ENCODE peak calls at places on chromosomes 3 and 15, in five cellular contexts. One of them, this sample, is unnamed.

GRCh38 chr3:44001072-44001471 is 240.6 kb upstream of the TOPAZ1 start:
- DNase-seq in heart left ventricle: no peak
- DNase-seq in AG10803: peak; percentile 31
- DNase-seq in tibial nerve: no peak
- DNase-seq in fibroblast of lung: peak; percentile 12
- DNase-seq in this sample: no peak

GRCh38 chr15:38144921-38145320 is 107.7 kb upstream of the SPRED1 start:
- DNase-seq in fibroblast of lung: peak; percentile 31
- DNase-seq in heart left ventricle: no peak
- DNase-seq in tibial nerve: no peak
- DNase-seq in AG10803: no peak
- DNase-seq in this sample: no peak

GRCh38 chr3:83224101-83224868 is 1462.8 kb upstream of the GBE1 start:
- DNase-seq in fibroblast of lung: peak; percentile 20
- DNase-seq in heart left ventricle: no peak
- DNase-seq in AG10803: no peak
- DNase-seq in tibial nerve: no peak
- DNase-seq in this sample: no peak

GRCh38 chr3:16430717-16431630 is 82.5 kb downstream of the RFTN1 start:
- DNase-seq in heart left ventricle: no peak
- DNase-seq in fibroblast of lung: no peak
- DNase-seq in AG10803: no peak
- DNase-seq in tibial nerve: no peak
- DNase-seq in this sample: no peak

GRCh38 chr15:58410353-58410752 is 21.4 kb upstream of the LIPC start:
- DNase-seq in fibroblast of lung: peak; percentile 44
- DNase-seq in tibial nerve: no peak
- DNase-seq in AG10803: peak; percentile 69
- DNase-seq in heart left ventricle: no peak
- DNase-seq in this sample: no peak

GRCh38 chr3:70049761-70050160 is 50.2 kb downstream of the SAMMSON start:
- DNase-seq in AG10803: peak; percentile 3
- DNase-seq in heart left ventricle: no peak
- DNase-seq in fibroblast of lung: peak; percentile 81
- DNase-seq in tibial nerve: no peak
- DNase-seq in this sample: no peak

GRCh38 chr3:103515116-103515515 is 1080.3 kb downstream of the ZPLD1 start:
- DNase-seq in AG10803: no peak
- DNase-seq in heart left ventricle: no peak
- DNase-seq in tibial nerve: no peak
- DNase-seq in fibroblast of lung: no peak
- DNase-seq in this sample: no peak

GRCh38 chr3:164897335-164897734 is 181.0 kb downstream of the SI start:
- DNase-seq in heart left ventricle: no peak
- DNase-seq in AG10803: no peak
- DNase-seq in fibroblast of lung: no peak
- DNase-seq in tibial nerve: no peak
- DNase-seq in this sample: no peak

GRCh38 chr3:67947808-67948508 is 293.5 kb upstream of the SUCLG2 start:
- DNase-seq in tibial nerve: no peak
- DNase-seq in fibroblast of lung: no peak
- DNase-seq in heart left ventricle: no peak
- DNase-seq in AG10803: no peak
- DNase-seq in this sample: no peak

GRCh38 chr3:27848826-27849225 is 126.7 kb upstream of the EOMES start:
- DNase-seq in fibroblast of lung: no peak
- DNase-seq in heart left ventricle: no peak
- DNase-seq in tibial nerve: no peak
- DNase-seq in AG10803: no peak
- DNase-seq in this sample: no peak

GRCh38 chr3:56837196-56837955 is 35.6 kb upstream of the ARHGEF3 start:
- DNase-seq in AG10803: no peak
- DNase-seq in heart left ventricle: no peak
- DNase-seq in tibial nerve: no peak
- DNase-seq in fibroblast of lung: no peak
- DNase-seq in this sample: no peak

DNA sequence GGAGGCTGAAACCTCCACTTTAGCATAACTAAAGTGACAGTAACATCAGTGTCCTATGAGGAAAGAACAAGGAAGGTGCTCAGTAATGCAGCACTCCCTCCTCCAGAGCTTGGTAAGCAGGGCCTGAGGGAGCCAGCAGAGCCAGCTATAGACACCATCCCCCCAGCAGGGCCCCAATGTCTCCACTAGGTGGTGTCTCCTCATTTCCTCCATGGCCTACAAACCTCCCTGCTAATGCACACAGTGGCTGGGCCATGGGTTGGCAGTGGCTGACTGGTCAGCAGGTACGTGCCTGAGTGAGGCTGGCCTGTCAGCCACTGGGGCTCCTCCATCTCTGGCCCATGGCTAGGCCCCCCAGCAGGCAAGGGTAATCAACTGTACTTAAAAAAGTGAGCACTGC is 13.6 kb downstream of the MRPS25 start:
- DNase-seq in heart left ventricle: no peak
- DNase-seq in tibial nerve: no peak
- DNase-seq in AG10803: peak; percentile 21
- DNase-seq in fibroblast of lung: peak; percentile 17
- DNase-seq in this sample: no peak
- TF ChIP-seq CTCF in heart left ventricle: peak; percentile 53
- TF ChIP-seq CTCF in tibial nerve: peak; percentile 31
- TF ChIP-seq CTCF in AG10803: peak; percentile 61
- TF ChIP-seq CTCF in fibroblast of lung: peak; percentile 50
- TF ChIP-seq CTCF in this sample: peak; percentile 50

GRCh38 chr3:23762214-23763039 is 43.3 kb upstream of the UBE2E1 start:
- DNase-seq in AG10803: peak; percentile 64
- DNase-seq in tibial nerve: no peak
- DNase-seq in fibroblast of lung: no peak
- DNase-seq in heart left ventricle: no peak
- DNase-seq in this sample: no peak

GRCh38 chr3:23760325-23760724 is 45.4 kb upstream of the UBE2E1 start:
- DNase-seq in tibial nerve: no peak
- DNase-seq in heart left ventricle: no peak
- DNase-seq in AG10803: no peak
- DNase-seq in fibroblast of lung: no peak
- DNase-seq in this sample: no peak

GRCh38 chr3:23763040-23763477 is 42.7 kb upstream of the UBE2E1 start:
- DNase-seq in fibroblast of lung: peak; percentile 62
- DNase-seq in AG10803: peak; percentile 38
- DNase-seq in heart left ventricle: peak; percentile 38
- DNase-seq in tibial nerve: no peak
- DNase-seq in this sample: no peak

GRCh38 chr3:23760871-23761373 is 44.8 kb upstream of the UBE2E1 start:
- DNase-seq in fibroblast of lung: no peak
- DNase-seq in heart left ventricle: no peak
- DNase-seq in tibial nerve: no peak
- DNase-seq in AG10803: no peak
- DNase-seq in this sample: no peak

GRCh38 chr3:23761440-23761896 is 44.3 kb upstream of the UBE2E1 start:
- DNase-seq in fibroblast of lung: peak; percentile 52
- DNase-seq in heart left ventricle: no peak
- DNase-seq in AG10803: no peak
- DNase-seq in tibial nerve: no peak
- DNase-seq in this sample: no peak
- TF ChIP-seq CTCF in fibroblast of lung: peak; percentile 28
- TF ChIP-seq CTCF in heart left ventricle: no peak
- TF ChIP-seq CTCF in AG10803: peak; percentile 34
- TF ChIP-seq CTCF in tibial nerve: no peak
- TF ChIP-seq CTCF in this sample: no peak

GRCh38 chr3:40432793-40433192 is 24.3 kb upstream of the RPL14 start:
- DNase-seq in heart left ventricle: no peak
- DNase-seq in AG10803: no peak
- DNase-seq in fibroblast of lung: no peak
- DNase-seq in tibial nerve: no peak
- DNase-seq in this sample: no peak
- TF ChIP-seq CTCF in heart left ventricle: peak; percentile 9
- TF ChIP-seq CTCF in AG10803: no peak
- TF ChIP-seq CTCF in fibroblast of lung: no peak
- TF ChIP-seq CTCF in tibial nerve: no peak
- TF ChIP-seq CTCF in this sample: no peak

DNA sequence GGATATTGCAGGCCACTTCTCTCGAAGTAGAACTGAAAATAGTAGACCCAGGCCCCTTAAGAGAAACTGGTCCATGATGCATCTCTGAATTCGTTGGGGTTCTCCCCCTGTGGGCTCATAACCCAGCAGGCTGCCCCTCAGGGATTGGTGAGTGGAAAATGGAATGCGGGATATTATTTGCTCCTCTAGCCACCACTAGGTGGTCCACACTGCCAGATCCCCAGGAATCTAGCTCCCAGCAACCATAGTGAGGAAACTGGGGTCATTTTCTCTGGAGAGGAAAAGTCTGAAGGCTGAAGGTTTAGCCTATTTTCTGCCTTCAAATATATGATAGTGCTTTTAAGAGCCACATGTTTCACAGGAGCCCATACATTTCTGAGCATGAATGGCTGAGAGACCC is 6.7 kb downstream of the CX3CR1 start:
- DNase-seq in AG10803: no peak
- DNase-seq in fibroblast of lung: no peak
- DNase-seq in heart left ventricle: no peak
- DNase-seq in tibial nerve: no peak
- DNase-seq in this sample: no peak
- TF ChIP-seq CTCF in AG10803: no peak
- TF ChIP-seq CTCF in fibroblast of lung: no peak
- TF ChIP-seq CTCF in heart left ventricle: no peak
- TF ChIP-seq CTCF in tibial nerve: no peak
- TF ChIP-seq CTCF in this sample: no peak

DNA sequence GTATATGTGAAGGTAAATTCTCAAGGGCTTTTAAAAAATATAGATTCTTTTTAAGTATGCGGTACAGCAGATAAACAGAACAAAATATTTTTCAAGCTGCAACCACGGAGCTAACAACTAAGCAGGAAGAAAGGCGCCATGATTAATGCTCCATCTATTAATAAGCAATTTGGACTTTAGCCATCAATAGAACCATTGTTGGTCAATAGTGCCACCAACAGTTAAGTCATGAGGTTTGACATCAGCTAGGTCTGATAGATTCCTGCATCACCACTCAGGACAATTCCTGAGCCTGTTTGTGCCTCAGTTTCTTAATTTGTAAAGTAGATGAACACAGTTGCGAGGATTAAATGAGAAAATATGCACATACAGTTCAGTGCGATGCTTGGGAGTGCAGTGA is 65.1 kb upstream of the FAM3D start:
- DNase-seq in tibial nerve: no peak
- DNase-seq in AG10803: no peak
- DNase-seq in heart left ventricle: no peak
- DNase-seq in fibroblast of lung: no peak
- DNase-seq in this sample: no peak
- TF ChIP-seq CTCF in tibial nerve: no peak
- TF ChIP-seq CTCF in AG10803: no peak
- TF ChIP-seq CTCF in heart left ventricle: no peak
- TF ChIP-seq CTCF in fibroblast of lung: no peak
- TF ChIP-seq CTCF in this sample: no peak

GRCh38 chr3:64329037-64329436 is 103.8 kb upstream of the PRICKLE2 start:
- DNase-seq in AG10803: no peak
- DNase-seq in heart left ventricle: no peak
- DNase-seq in fibroblast of lung: no peak
- DNase-seq in tibial nerve: no peak
- DNase-seq in this sample: no peak
- TF ChIP-seq CTCF in AG10803: no peak
- TF ChIP-seq CTCF in heart left ventricle: no peak
- TF ChIP-seq CTCF in fibroblast of lung: no peak
- TF ChIP-seq CTCF in tibial nerve: no peak
- TF ChIP-seq CTCF in this sample: no peak

GRCh38 chr3:129569856-129570255 is 26.9 kb downstream of the H1-8 start:
- DNase-seq in heart left ventricle: no peak
- DNase-seq in fibroblast of lung: no peak
- DNase-seq in AG10803: no peak
- DNase-seq in tibial nerve: no peak
- DNase-seq in this sample: no peak
- TF ChIP-seq CTCF in heart left ventricle: no peak
- TF ChIP-seq CTCF in fibroblast of lung: no peak
- TF ChIP-seq CTCF in AG10803: no peak
- TF ChIP-seq CTCF in tibial nerve: no peak
- TF ChIP-seq CTCF in this sample: no peak

GRCh38 chr3:47877719-47878118 is 74.8 kb downstream of the DHX30 start:
- DNase-seq in tibial nerve: no peak
- DNase-seq in AG10803: no peak
- DNase-seq in fibroblast of lung: no peak
- DNase-seq in heart left ventricle: no peak
- DNase-seq in this sample: no peak

GRCh38 chr3:47885168-47885567 is 82.2 kb downstream of the DHX30 start:
- DNase-seq in heart left ventricle: no peak
- DNase-seq in tibial nerve: no peak
- DNase-seq in fibroblast of lung: no peak
- DNase-seq in AG10803: no peak
- DNase-seq in this sample: no peak

GRCh38 chr3:47877288-47877687 is 74.3 kb downstream of the DHX30 start:
- DNase-seq in AG10803: no peak
- DNase-seq in heart left ventricle: no peak
- DNase-seq in tibial nerve: no peak
- DNase-seq in fibroblast of lung: no peak
- DNase-seq in this sample: no peak

GRCh38 chr3:47884603-47885002 is 81.7 kb downstream of the DHX30 start:
- DNase-seq in tibial nerve: no peak
- DNase-seq in fibroblast of lung: no peak
- DNase-seq in heart left ventricle: no peak
- DNase-seq in AG10803: no peak
- DNase-seq in this sample: no peak

DNA sequence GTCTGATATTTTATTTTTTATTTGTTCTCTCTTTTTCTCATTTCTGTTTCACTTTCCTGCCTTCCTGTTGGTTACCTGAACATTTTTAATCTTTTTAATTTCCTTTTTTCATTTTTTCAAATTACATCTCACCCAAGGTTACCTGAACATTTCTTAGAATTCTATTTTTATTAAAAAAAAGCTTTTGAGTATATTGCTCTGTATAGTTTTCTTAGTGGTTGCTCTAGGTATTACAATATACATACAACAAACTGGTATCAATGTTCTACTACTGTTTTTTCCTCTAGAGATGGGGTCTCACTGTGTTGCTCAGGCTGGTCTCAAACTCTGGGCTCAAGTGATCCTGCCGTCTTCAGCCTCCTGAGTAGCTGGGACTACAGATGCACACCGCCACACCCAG is 79.4 kb downstream of the DHX30 start:
- DNase-seq in fibroblast of lung: no peak
- DNase-seq in heart left ventricle: no peak
- DNase-seq in AG10803: no peak
- DNase-seq in tibial nerve: no peak
- DNase-seq in this sample: no peak
- TF ChIP-seq CTCF in fibroblast of lung: no peak
- TF ChIP-seq CTCF in heart left ventricle: peak; percentile 49
- TF ChIP-seq CTCF in AG10803: no peak
- TF ChIP-seq CTCF in tibial nerve: no peak
- TF ChIP-seq CTCF in this sample: peak; percentile 63

DNA sequence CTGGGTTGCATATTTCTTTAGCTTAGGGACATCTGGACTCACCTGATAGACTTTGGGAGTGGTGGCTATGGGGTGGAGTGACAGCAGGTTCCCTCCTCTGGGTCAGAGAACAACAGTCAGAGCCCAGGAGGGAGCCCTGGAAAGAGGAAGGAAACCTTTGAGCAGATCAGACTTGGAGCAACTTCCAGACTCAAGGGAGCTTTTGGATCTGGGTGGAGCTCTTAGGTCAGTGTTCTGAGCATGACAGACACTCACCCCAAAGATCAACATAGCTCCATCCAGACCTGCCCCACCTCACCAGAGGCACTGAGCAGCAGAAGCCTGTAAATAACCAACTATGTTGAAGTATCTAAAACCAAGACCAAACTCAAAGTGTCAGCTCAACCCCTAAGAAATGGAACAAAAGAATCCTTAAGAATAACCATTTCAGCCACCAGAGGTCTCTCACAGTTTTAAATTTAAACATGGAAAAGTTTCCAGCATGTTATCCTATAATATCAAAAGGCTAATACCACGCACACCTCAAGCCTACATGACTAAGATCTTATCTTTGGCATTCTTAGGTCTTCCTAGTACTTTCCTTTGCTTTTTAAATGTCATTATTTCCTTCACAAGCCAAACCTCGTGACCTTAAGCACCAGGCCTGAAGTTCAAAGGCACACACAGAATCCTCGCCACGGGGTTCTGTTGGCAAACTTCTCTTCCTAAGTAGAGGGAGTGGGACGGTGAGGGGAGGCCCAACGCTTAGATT is 56.4 kb downstream of the UMPS start:
- DNase-seq in tibial nerve: no peak
- DNase-seq in fibroblast of lung: peak; percentile 68
- DNase-seq in AG10803: peak; percentile 53
- DNase-seq in heart left ventricle: no peak
- DNase-seq in this sample: no peak
- TF ChIP-seq CTCF in tibial nerve: peak; percentile 28
- TF ChIP-seq CTCF in fibroblast of lung: peak; percentile 28
- TF ChIP-seq CTCF in AG10803: peak; percentile 49
- TF ChIP-seq CTCF in heart left ventricle: peak; percentile 45
- TF ChIP-seq CTCF in this sample: peak; percentile 26